ENCODE peak calls at places on chromosomes 4 and X, in ten cellular contexts. S is A549, D is endodermal cell, Q is OCI-LY7, K is choroid plexus epithelial cell, P is lower lobe of right lung, A is GM06990, H is PC-3, V is WTC11, G is breast epithelium. M is an unnamed sample.

GRCh38 chr4:1201851-1202525 is 29.6 kb upstream of the SPON2 start:
- DNase-seq in S (no peak), D (peak; percentile 30), Q (peak; percentile 54), K (peak; percentile 93), P (peak; percentile 68), A (peak; percentile 67), H (no peak), V (peak; percentile 7), G (peak; percentile 56), M (peak; percentile 75)

GRCh38 chr4:77177196-77177595 is 20.2 kb downstream of the CCNG2 start:
- DNase-seq in S (no peak), D (peak; percentile 50), Q (no peak), K (no peak), P (no peak), A (no peak), H (no peak), V (no peak), G (no peak), M (no peak)

GRCh38 chr4:122758033-122758432 is 25.5 kb downstream of the BBS12 start:
- DNase-seq in S (no peak), D (no peak), Q (peak; percentile 29), K (peak; percentile 69), P (no peak), A (no peak), H (peak; percentile 61), V (no peak), G (no peak), M (no peak)

GRCh38 chr4:22129454-22130075 is 181.0 kb upstream of the KCNIP4 start:
- DNase-seq in S (no peak), D (peak; percentile 88), Q (no peak), K (peak; percentile 47), P (no peak), A (no peak), H (peak; percentile 69), V (peak; percentile 66), G (no peak), M (no peak)

GRCh38 chr4:111128327-111128726 is 505.4 kb upstream of the PITX2 start:
- DNase-seq in S (no peak), D (no peak), Q (no peak), K (no peak), P (no peak), A (no peak), H (no peak), V (no peak), G (no peak), M (no peak)

GRCh38 chr4:188214861-188215260 is 75.6 kb downstream of the TRIML1 start:
- DNase-seq in S (peak; percentile 42), D (no peak), Q (no peak), K (no peak), P (no peak), A (no peak), H (no peak), V (no peak), G (no peak), M (no peak)

GRCh38 chrX:54950730-54951375 is 30.2 kb downstream of the TRO start:
- DNase-seq in S (no peak), D (no peak), Q (no peak), K (no peak), P (no peak), A (no peak), H (no peak), V (no peak), G (no peak), M (no peak)

GRCh38 chr4:11545651-11546050 is 117.0 kb upstream of the HS3ST1 start:
- DNase-seq in S (no peak), D (no peak), Q (no peak), K (no peak), P (no peak), A (no peak), H (no peak), V (no peak), G (no peak), M (no peak)

GRCh38 chr4:109691411-109691920 is 11.8 kb downstream of the CASP6 start:
- DNase-seq in S (no peak), D (no peak), Q (no peak), K (no peak), P (no peak), A (no peak), H (no peak), V (no peak), G (no peak), M (no peak)

GRCh38 chrX:104310657-104311056 is 55.9 kb upstream of the ESX1 start:
- DNase-seq in S (no peak), D (no peak), Q (no peak), K (no peak), P (no peak), A (no peak), H (no peak), V (no peak), G (no peak), M (no peak)

GRCh38 chrX:9730752-9731151 is 34.9 kb downstream of the GPR143 start:
- DNase-seq in S (no peak), D (no peak), Q (no peak), K (no peak), P (no peak), A (no peak), H (no peak), V (no peak), G (no peak), M (no peak)

GRCh38 chr4:109389367-109390118 is 44.1 kb upstream of the SEC24B start:
- DNase-seq in S (no peak), D (peak; percentile 64), Q (peak; percentile 44), K (no peak), P (no peak), A (no peak), H (no peak), V (no peak), G (no peak), M (peak; percentile 22)

GRCh38 chr4:6493668-6494304 is 21.4 kb upstream of the PPP2R2C start:
- DNase-seq in S (no peak), D (peak; percentile 67), Q (no peak), K (peak; percentile 49), P (no peak), A (no peak), H (peak; percentile 25), V (no peak), G (peak; percentile 57), M (no peak)

GRCh38 chr4:170193496-170193895 is 103.7 kb upstream of the AADAT start:
- DNase-seq in S (no peak), D (no peak), Q (no peak), K (no peak), P (no peak), A (no peak), H (peak; percentile 53), V (no peak), G (no peak), M (no peak)

GRCh38 chr4:170202721-170203120 is 113.0 kb upstream of the AADAT start:
- DNase-seq in S (no peak), D (no peak), Q (peak; percentile 16), K (no peak), P (no peak), A (peak; percentile 15), H (no peak), V (no peak), G (no peak), M (no peak)

GRCh38 chr4:170198742-170199141 is 109.0 kb upstream of the AADAT start:
- DNase-seq in S (no peak), D (no peak), Q (no peak), K (peak; percentile 45), P (no peak), A (no peak), H (peak; percentile 37), V (no peak), G (no peak), M (no peak)
- TF ChIP-seq CTCF in S (no peak), D (peak; percentile 64), Q (peak; percentile 55), K (no peak), P (no peak), A (no peak), H (peak; percentile 57), V (no peak), G (no peak), M (no peak)

GRCh38 chr4:87006531-87007344 is 71.9 kb downstream of the AFF1 start:
- DNase-seq in S (peak; percentile 53), D (peak; percentile 97), Q (peak; percentile 94), K (peak; percentile 95), P (peak; percentile 97), A (peak; percentile 97), H (peak; percentile 85), V (peak; percentile 93), G (peak; percentile 92), M (peak; percentile 83)
- TF ChIP-seq CTCF in S (peak; percentile 5), D (peak; percentile 42), Q (peak; percentile 53), K (peak; percentile 58), P (peak; percentile 38), A (peak; percentile 26), H (no peak), V (no peak), G (peak; percentile 46), M (peak; percentile 48)

DNA sequence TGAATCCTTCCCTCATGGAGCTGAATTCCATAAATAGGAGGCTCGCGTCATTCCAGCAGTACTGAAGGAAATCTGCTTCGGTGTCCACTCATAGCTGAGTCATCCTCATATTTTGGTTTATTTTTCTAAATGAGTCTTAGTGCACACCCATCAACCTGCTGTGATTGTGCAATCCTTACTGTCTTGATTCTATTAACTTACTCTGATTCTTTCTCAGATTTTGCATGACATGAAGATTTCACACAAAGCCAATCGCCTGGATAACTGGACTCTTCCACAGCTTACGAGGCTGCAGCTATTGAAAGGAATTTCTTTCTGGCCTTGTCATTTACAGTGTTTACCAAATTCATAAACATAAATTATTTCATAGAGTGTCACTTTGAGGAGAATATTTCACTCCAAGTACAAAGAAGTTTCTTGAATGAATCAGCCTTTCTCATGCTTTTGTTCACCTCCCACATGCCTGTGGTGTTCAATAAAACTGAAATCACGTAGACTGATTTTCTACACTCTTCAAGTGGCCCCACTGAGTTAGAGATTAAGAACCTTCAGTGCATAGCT is 207.6 kb upstream of the SLITRK2 start:
- DNase-seq in S (no peak), D (no peak), Q (no peak), K (peak; percentile 12), P (no peak), A (no peak), H (peak; percentile 80), V (no peak), G (no peak), M (no peak)
- TF ChIP-seq CTCF in S (no peak), D (no peak), Q (no peak), K (no peak), P (no peak), A (no peak), H (no peak), V (no peak), G (no peak), M (no peak)

GRCh38 chrX:112081781-112082482 is 644 bp downstream of the TRPC5 start:
- DNase-seq in S (no peak), D (peak; percentile 82), Q (no peak), K (no peak), P (no peak), A (no peak), H (no peak), V (peak; percentile 36), G (no peak), M (no peak)

GRCh38 chrX:112078606-112079005 is 4.0 kb downstream of the TRPC5 start:
- DNase-seq in S (no peak), D (no peak), Q (no peak), K (no peak), P (no peak), A (no peak), H (peak; percentile 3), V (no peak), G (no peak), M (no peak)

GRCh38 chrX:112087545-112087944 is 5.0 kb upstream of the TRPC5 start:
- DNase-seq in S (no peak), D (no peak), Q (no peak), K (no peak), P (no peak), A (no peak), H (no peak), V (no peak), G (no peak), M (no peak)

GRCh38 chrX:112085149-112085548 is 2.6 kb upstream of the TRPC5 start:
- DNase-seq in S (no peak), D (no peak), Q (no peak), K (no peak), P (no peak), A (no peak), H (no peak), V (no peak), G (no peak), M (no peak)

GRCh38 chrX:112083624-112084326 is 1.2 kb upstream of the TRPC5 start:
- DNase-seq in S (no peak), D (peak; percentile 78), Q (no peak), K (no peak), P (no peak), A (no peak), H (no peak), V (peak; percentile 15), G (no peak), M (no peak)
- TF ChIP-seq CTCF in S (no peak), D (peak; percentile 58), Q (no peak), K (no peak), P (no peak), A (no peak), H (no peak), V (no peak), G (no peak), M (no peak)

M was measured in GM12864.